ENCODE peak calls at places on chromosome 1, in four cellular contexts. E is left ventricle myocardium inferior, H is bronchial epithelial cell, J is tibial nerve. S is an unnamed sample.

GRCh38 chr1:216379441-216379840 is 43.8 kb downstream of the USH2A start:
- DNase-seq in E (no peak), H (no peak), J (no peak), S (no peak)

GRCh38 chr1:230917284-230918135 is 49.2 kb upstream of the C1orf198 start:
- DNase-seq in E (peak), H (peak), J (peak), S (peak)

GRCh38 chr1:202589190-202589680 is 121.0 kb downstream of the SYT2 start:
- DNase-seq in E (peak), H (peak), J (peak), S (no peak)

GRCh38 chr1:32539584-32540571 is 651 bp downstream of the ZBTB8A start:
- DNase-seq in E (peak), H (peak), J (no peak), S (no peak)

GRCh38 chr1:231213831-231214573 is 27.0 kb upstream of the GNPAT start:
- DNase-seq in E (no peak), H (no peak), J (no peak), S (no peak)

GRCh38 chr1:87951852-87952251 is 623.2 kb downstream of the LMO4 start:
- DNase-seq in E (no peak), H (no peak), J (no peak), S (no peak)

GRCh38 chr1:50968884-50969610 is 998 bp upstream of the CDKN2C start:
- DNase-seq in E (peak), H (peak), J (peak), S (no peak)

GRCh38 chr1:147641695-147642592 is 28.4 kb downstream of the ACP6 start:
- DNase-seq in E (no peak), H (peak), J (peak), S (peak)

GRCh38 chr1:160548960-160549664 is 26.1 kb upstream of the SLAMF6 start:
- DNase-seq in E (no peak), H (no peak), J (no peak), S (no peak)

GRCh38 chr1:35298464-35298863 is 30.0 kb downstream of the ZMYM4 start:
- DNase-seq in E (no peak), H (peak), J (peak), S (peak)

GRCh38 chr1:54054438-54054749 is 986 bp downstream of the TCEANC2 start:
- DNase-seq in E (no peak), H (no peak), J (no peak), S (peak)

GRCh38 chr1:15802234-15802965 is 5.0 kb downstream of the UQCRHL start:
- DNase-seq in E (no peak), H (no peak), J (no peak), S (no peak)

GRCh38 chr1:56570924-56571372 is 8.4 kb downstream of the PLPP3 start:
- DNase-seq in E (no peak), H (peak), J (no peak), S (no peak)

GRCh38 chr1:40014812-40015594 is 25.5 kb upstream of the CAP1 start:
- DNase-seq in E (no peak), H (peak), J (no peak), S (no peak)

GRCh38 chr1:41618066-41618825 is 133.8 kb upstream of the EDN2 start:
- DNase-seq in E (peak), H (peak), J (peak), S (no peak)

GRCh38 chr1:80403472-80403893 is 1397.0 kb upstream of the ADGRL4 start:
- DNase-seq in E (no peak), H (no peak), J (no peak), S (no peak)

GRCh38 chr1:36161656-36162531 is 5.9 kb downstream of the MAP7D1 start:
- DNase-seq in E (no peak), H (peak), J (no peak), S (peak)

GRCh38 chr1:150168960-150169565 is 19.3 kb downstream of the PLEKHO1 start:
- DNase-seq in E (peak), H (peak), J (peak), S (no peak)

GRCh38 chr1:232657426-232657825 is 27.5 kb upstream of the SIPA1L2 start:
- DNase-seq in E (no peak), H (no peak), J (no peak), S (no peak)

GRCh38 chr1:32431736-32432400 is 33.0 kb upstream of the ZBTB8B start:
- DNase-seq in E (no peak), H (peak), J (no peak), S (no peak)

GRCh38 chr1:89908993-89909436 is 85.9 kb upstream of the ZNF326 start:
- DNase-seq in E (no peak), H (peak), J (no peak), S (no peak)

GRCh38 chr1:158180741-158181576 is at the start of gene CD1D:
- DNase-seq in E (peak), H (peak), J (no peak), S (peak)

GRCh38 chr1:201850053-201850397 is 21.1 kb downstream of the IPO9 start:
- DNase-seq in E (peak), H (peak), J (no peak), S (no peak)

GRCh38 chr1:6646499-6647148 is 22.0 kb downstream of the THAP3 start:
- DNase-seq in E (no peak), H (peak), J (no peak), S (peak)

GRCh38 chr1:62882161-62882560 is 98.2 kb downstream of the ATG4C start:
- DNase-seq in E (no peak), H (peak), J (no peak), S (no peak)

GRCh38 chr1:11450310-11450709 is 28.6 kb upstream of the DISP3 start:
- DNase-seq in E (no peak), H (no peak), J (no peak), S (no peak)

GRCh38 chr1:70528591-70529333 is 117.7 kb downstream of the CTH start:
- DNase-seq in E (no peak), H (peak), J (peak), S (peak)

GRCh38 chr1:213162862-213163261 is 111.8 kb downstream of the RPS6KC1 start:
- DNase-seq in E (no peak), H (no peak), J (no peak), S (no peak)

GRCh38 chr1:84689514-84690396 is 506 bp downstream of the SSX2IP start:
- DNase-seq in E (peak), H (peak), J (peak), S (no peak)

GRCh38 chr1:74971982-74972381 is 162.2 kb upstream of the LHX8 start:
- DNase-seq in E (no peak), H (no peak), J (no peak), S (peak)

GRCh38 chr1:52601976-52602327 is 219 bp upstream of the GPX7 start:
- DNase-seq in E (no peak), H (no peak), J (no peak), S (no peak)

GRCh38 chr1:43704838-43705237 is 2.5 kb upstream of the ST3GAL3 start:
- DNase-seq in E (no peak), H (no peak), J (no peak), S (no peak)

GRCh38 chr1:225635649-225636048 is 17.3 kb downstream of the ENAH start:
- DNase-seq in E (no peak), H (no peak), J (no peak), S (no peak)

DNA sequence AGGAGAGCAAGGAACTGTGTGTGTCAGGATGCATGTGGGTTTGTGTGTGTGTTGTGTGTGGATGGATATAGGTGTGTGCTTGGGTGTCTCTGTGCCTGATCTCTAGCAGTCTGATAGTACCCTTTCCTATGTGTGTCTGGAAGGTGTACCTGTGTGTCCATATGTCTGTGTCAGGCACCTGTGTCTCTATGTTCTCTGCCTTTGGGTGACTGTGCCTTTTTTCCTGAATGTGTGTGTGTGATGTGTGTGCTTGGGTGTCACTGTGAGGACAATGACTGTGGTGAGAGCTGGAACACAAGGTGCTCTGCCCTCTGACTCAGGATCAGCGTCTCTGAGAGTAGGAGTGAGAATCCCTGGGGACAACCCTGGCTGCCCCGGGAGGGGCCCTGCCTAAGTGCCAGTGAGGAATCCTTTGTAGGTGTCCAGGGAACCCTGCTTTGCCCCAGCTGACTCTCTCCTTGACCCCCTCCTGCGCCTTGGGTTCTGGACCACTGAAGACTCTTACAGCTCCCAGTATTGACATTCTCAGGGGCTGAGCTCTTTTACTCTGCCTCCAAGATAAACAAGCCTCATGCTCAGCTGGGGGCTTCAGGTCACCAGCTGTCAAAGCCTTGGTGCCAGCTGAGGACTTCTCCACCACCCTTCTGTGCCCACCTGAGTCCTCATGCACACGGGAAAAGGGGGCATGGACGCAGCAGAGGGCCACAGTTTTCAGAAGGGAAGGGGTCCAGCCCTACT is 710 bp upstream of the EFNA3 start:
- DNase-seq in E (no peak), H (no peak), J (no peak), S (no peak)
- H3K4me3 ChIP-seq in E (peak), H (no peak), J (peak), S (no peak)

GRCh38 chr1:94234615-94235014 is 2.8 kb downstream of the ARHGAP29 start:
- DNase-seq in E (no peak), H (no peak), J (no peak), S (no peak)

GRCh38 chr1:94237291-94238226 is at the start of gene ARHGAP29:
- DNase-seq in E (peak), H (peak), J (peak), S (peak)

GRCh38 chr1:94236021-94236491 is 1.3 kb downstream of the ARHGAP29 start:
- DNase-seq in E (no peak), H (no peak), J (no peak), S (no peak)

GRCh38 chr1:94236630-94237290 is 624 bp downstream of the ARHGAP29 start:
- DNase-seq in E (peak), H (peak), J (peak), S (peak)

GRCh38 chr1:94235189-94236020 is 2.0 kb downstream of the ARHGAP29 start:
- DNase-seq in E (no peak), H (no peak), J (no peak), S (no peak)
- H3K4me3 ChIP-seq in E (peak), H (peak), J (peak), S (no peak)

DNA sequence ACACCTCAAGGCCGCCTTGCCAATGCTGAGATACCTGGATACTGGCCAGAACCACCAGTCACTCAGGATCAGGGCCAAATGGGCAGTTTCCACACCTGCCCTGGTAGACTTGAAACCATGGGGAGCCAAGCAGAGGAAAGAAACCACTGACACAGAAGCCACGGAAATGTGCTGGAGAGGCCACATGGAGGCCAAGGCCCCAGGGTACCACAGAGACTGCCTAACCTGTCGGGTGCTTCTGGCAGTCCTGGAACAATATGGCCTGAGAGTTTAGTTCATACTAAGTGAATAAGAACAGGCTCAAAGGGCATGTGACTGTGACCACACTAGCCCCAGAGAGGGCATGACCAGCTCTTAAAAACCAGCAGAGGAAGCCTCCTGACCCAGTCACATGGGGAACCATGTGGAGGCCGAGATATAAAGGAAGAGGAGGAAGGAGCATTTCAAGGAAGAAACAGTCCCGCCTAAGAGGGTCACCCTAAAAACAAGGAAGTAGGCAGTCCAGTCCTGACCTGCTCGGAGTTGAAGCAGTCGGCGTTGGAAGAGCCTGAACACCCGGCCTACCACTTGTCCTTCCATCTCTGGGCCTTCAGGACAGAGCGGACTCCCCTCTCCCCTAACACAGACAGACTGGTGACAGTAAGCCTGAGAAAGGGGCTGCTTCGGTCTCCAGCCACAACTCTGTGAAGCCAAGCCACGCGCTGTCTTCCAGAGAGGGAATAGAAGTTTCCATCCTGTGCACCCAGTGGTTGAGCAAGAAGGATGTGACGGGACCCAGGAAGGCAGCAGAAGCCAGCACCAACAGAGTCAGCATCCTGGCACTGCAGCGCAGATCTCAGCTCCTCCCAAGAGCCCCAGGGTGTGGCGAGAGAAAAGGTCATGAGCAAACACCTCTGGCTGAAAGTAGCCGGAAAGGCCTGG is at the start of gene DENND2D:
- DNase-seq in E (peak), H (no peak), J (peak), S (no peak)
- H3K4me3 ChIP-seq in E (peak), H (no peak), J (peak), S (no peak)

DNA sequence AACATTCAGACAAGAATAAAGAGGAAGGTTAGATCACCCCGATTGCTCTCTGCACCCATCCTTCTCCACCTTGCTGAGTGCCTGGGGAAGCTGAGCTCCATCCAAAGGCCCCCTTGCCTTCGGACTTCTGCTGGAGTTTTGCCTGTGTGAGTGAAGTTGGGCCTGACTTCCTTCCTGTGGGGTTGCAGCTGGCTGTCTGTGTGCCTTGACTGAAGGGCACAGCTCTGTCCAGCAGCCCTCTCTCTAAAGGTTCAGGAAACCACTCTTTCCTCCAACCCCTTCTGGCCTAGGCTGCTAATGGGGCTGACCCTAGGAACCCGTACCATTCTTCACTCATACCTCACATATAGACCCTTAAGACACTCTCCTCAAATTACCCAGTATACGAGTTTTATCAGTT is 173.4 kb upstream of the HMCN1 start:
- DNase-seq in E (no peak), H (no peak), J (no peak), S (no peak)
- H3K4me3 ChIP-seq in E (no peak), H (no peak), J (no peak), S (no peak)

GRCh38 chr1:19390166-19390850 is 78.2 kb downstream of the SLC66A1 start:
- DNase-seq in E (no peak), H (no peak), J (no peak), S (no peak)
- H3K4me3 ChIP-seq in E (peak), H (no peak), J (peak), S (peak)

S was measured in Jurkat, Clone E6-1.